ENCODE peak calls at places on chromosomes 7 and 10, in seven cellular contexts. B is activated CD4-positive, CD25-positive, alpha-beta regulatory T cell; Q is OCI-M1; Y is activated CD4-positive, alpha-beta T cell treated with anti-CD3 and anti-CD28 coated beads for 4 hours; C is M059J; O is glomerular endothelial cell; F is esophagus muscularis mucosa. U is an unnamed sample.

GRCh38 chr10:8637640-8638039 is 583.2 kb downstream of the GATA3 start:
- DNase-seq in B (no peak), Q (no peak), Y (no peak), C (peak), O (no peak), F (no peak), U (no peak)

GRCh38 chr7:128103498-128104108 is 72.4 kb upstream of the LRRC4 start:
- DNase-seq in B (no peak), Q (no peak), Y (no peak), C (no peak), O (no peak), F (no peak), U (no peak)

GRCh38 chr7:28316489-28316888 is 95.8 kb upstream of the CREB5 start:
- DNase-seq in B (no peak), Q (no peak), Y (no peak), C (peak), O (no peak), F (no peak), U (no peak)

GRCh38 chr7:11373546-11374142 is 400.0 kb downstream of the PHF14 start:
- DNase-seq in B (no peak), Q (peak), Y (no peak), C (peak), O (peak), F (no peak), U (peak)

GRCh38 chr7:149558149-149558861 is 60.7 kb upstream of the ZNF746 start:
- DNase-seq in B (no peak), Q (no peak), Y (no peak), C (peak), O (no peak), F (no peak), U (no peak)

GRCh38 chr7:35418716-35419425 is 165.0 kb upstream of the TBX20 start:
- DNase-seq in B (no peak), Q (no peak), Y (no peak), C (no peak), O (no peak), F (no peak), U (no peak)

GRCh38 chr7:25821225-25821624 is 330.8 kb upstream of the NFE2L3 start:
- DNase-seq in B (no peak), Q (no peak), Y (no peak), C (no peak), O (no peak), F (no peak), U (no peak)

GRCh38 chr7:151008511-151009323 is 15.6 kb downstream of the ATG9B start:
- DNase-seq in B (peak), Q (peak), Y (peak), C (no peak), O (no peak), F (no peak), U (peak)

GRCh38 chr10:13851906-13852305 is 265.1 kb downstream of the PRPF18 start:
- DNase-seq in B (no peak), Q (no peak), Y (no peak), C (no peak), O (no peak), F (no peak), U (no peak)

GRCh38 chr10:79100761-79101160 is 32.0 kb downstream of the ZMIZ1 start:
- DNase-seq in B (no peak), Q (no peak), Y (no peak), C (no peak), O (no peak), F (no peak), U (no peak)

GRCh38 chr7:154497751-154498150 is 445.6 kb downstream of the DPP6 start:
- DNase-seq in B (no peak), Q (no peak), Y (no peak), C (no peak), O (no peak), F (no peak), U (no peak)

GRCh38 chr10:133354672-133355240 is 3.1 kb downstream of the FUOM start:
- DNase-seq in B (no peak), Q (no peak), Y (no peak), C (no peak), O (no peak), F (no peak), U (no peak)

GRCh38 chr10:51405580-51406367 is 293.6 kb downstream of the CSTF2T start:
- DNase-seq in B (no peak), Q (no peak), Y (no peak), C (peak), O (no peak), F (no peak), U (no peak)

U was measured in A673.